ENCODE peak calls at places on chromosomes 1 and 21, in nine cellular contexts. C is tibial nerve, D is uterus, Z is transverse colon, E is heart left ventricle, L is testis, O is ovary, Y is IMR-90, R is stomach. W is an unnamed sample.

GRCh38 chr1:116836099-116836498 is 73.6 kb upstream of the PTGFRN start:
- DNase-seq in C (no peak), D (no peak), Z (no peak), E (no peak), L (no peak), O (no peak), Y (no peak), R (no peak), W (no peak)

GRCh38 chr1:7284839-7285435 is 486.2 kb upstream of the VAMP3 start:
- DNase-seq in C (no peak), D (no peak), Z (no peak), E (no peak), L (no peak), O (no peak), Y (peak; percentile 59), R (no peak), W (no peak)

GRCh38 chr1:89987170-89987819 is 7.6 kb upstream of the ZNF326 start:
- DNase-seq in C (peak; percentile 85), D (peak; percentile 64), Z (peak; percentile 58), E (no peak), L (peak; percentile 79), O (no peak), Y (peak; percentile 80), R (peak; percentile 51), W (no peak)

GRCh38 chr1:20717452-20718342 is at the start of gene KIF17:
- DNase-seq in C (peak; percentile 47), D (peak; percentile 62), Z (peak; percentile 81), E (peak; percentile 90), L (peak; percentile 86), O (peak; percentile 86), Y (peak; percentile 72), R (peak; percentile 87), W (peak; percentile 92)

GRCh38 chr1:62241357-62242131 is 46.9 kb downstream of the L1TD1 start:
- DNase-seq in C (no peak), D (no peak), Z (peak; percentile 17), E (no peak), L (no peak), O (no peak), Y (no peak), R (peak; percentile 46), W (peak; percentile 13)

GRCh38 chr1:178166625-178167024 is 72.7 kb downstream of the RASAL2 start:
- DNase-seq in C (no peak), D (no peak), Z (no peak), E (no peak), L (no peak), O (no peak), Y (no peak), R (no peak), W (no peak)

GRCh38 chr1:50424045-50424939 is 1.0 kb upstream of the DMRTA2 start:
- DNase-seq in C (no peak), D (no peak), Z (no peak), E (no peak), L (no peak), O (no peak), Y (no peak), R (no peak), W (no peak)

GRCh38 chr1:43620956-43621355 is 29.0 kb upstream of the KDM4A start:
- DNase-seq in C (no peak), D (no peak), Z (no peak), E (no peak), L (no peak), O (no peak), Y (no peak), R (no peak), W (peak; percentile 59)

GRCh38 chr1:99680258-99680657 is 34.3 kb downstream of the PALMD start:
- DNase-seq in C (no peak), D (no peak), Z (no peak), E (no peak), L (no peak), O (no peak), Y (peak; percentile 43), R (no peak), W (no peak)

GRCh38 chr1:224503161-224504118 is 68.8 kb upstream of the WDR26 start:
- DNase-seq in C (peak; percentile 66), D (peak; percentile 63), Z (peak; percentile 90), E (peak; percentile 93), L (peak; percentile 95), O (peak; percentile 65), Y (peak; percentile 80), R (peak; percentile 97), W (peak; percentile 88)

GRCh38 chr21:46168238-46168637 is 12.9 kb upstream of the FTCD start:
- DNase-seq in C (no peak), D (peak; percentile 12), Z (no peak), E (peak; percentile 61), L (peak; percentile 9), O (peak; percentile 11), Y (no peak), R (no peak), W (peak; percentile 63)

GRCh38 chr1:31396633-31397351 is 16.2 kb upstream of the SERINC2 start:
- DNase-seq in C (no peak), D (no peak), Z (no peak), E (no peak), L (no peak), O (no peak), Y (peak; percentile 90), R (no peak), W (no peak)

GRCh38 chr1:72845342-72845741 is 563.0 kb upstream of the NEGR1 start:
- DNase-seq in C (no peak), D (no peak), Z (no peak), E (no peak), L (peak; percentile 16), O (no peak), Y (no peak), R (no peak), W (no peak)

GRCh38 chr1:9292361-9293240 is at the start of gene SPSB1:
- DNase-seq in C (peak; percentile 59), D (peak; percentile 79), Z (peak; percentile 88), E (peak; percentile 82), L (peak; percentile 86), O (peak; percentile 83), Y (peak; percentile 78), R (peak; percentile 84), W (peak; percentile 88)
- TF ChIP-seq POLR2A in C (peak; percentile 90), D (peak; percentile 87), Z (peak; percentile 73), E (peak; percentile 89), L (peak; percentile 60), O (peak; percentile 74), Y (peak; percentile 98), R (no peak), W (peak; percentile 87)

DNA sequence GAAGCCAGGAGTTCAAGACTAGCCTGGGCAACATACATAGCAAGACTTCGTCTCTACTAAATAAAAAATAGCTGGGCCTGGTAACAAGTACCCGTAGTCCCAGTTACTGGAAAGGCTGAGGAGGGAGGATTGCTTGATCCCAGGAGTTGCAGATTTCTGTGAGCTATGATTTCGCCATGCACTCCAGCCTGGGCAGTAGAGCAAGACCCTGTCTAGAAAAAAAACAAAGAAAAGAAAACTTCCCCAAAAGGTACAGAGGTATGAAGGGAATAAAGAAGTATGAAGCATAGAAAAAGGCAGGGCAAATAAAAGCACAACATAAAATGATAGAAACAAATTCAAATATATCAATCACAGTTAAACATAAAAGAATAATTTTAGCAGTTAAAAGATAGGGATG is 28.7 kb downstream of the RPRD2 start:
- DNase-seq in C (no peak), D (no peak), Z (no peak), E (no peak), L (no peak), O (no peak), Y (no peak), R (no peak), W (no peak)
- H3K27me3 ChIP-seq in C (no peaks in the 10 kb centered on the region), D (no peaks in the 10 kb centered on the region), Z (no peaks in the 10 kb centered on the region), E (no peaks in the 10 kb centered on the region), L (no peaks in the 10 kb centered on the region), O (no peaks in the 10 kb centered on the region), Y (no peaks in the 10 kb centered on the region), R (no peaks in the 10 kb centered on the region), W (no peaks in the 10 kb centered on the region)

GRCh38 chr1:4268890-4269286 is 368.8 kb upstream of the C1orf174 start:
- DNase-seq in C (no peak), D (no peak), Z (no peak), E (no peak), L (no peak), O (no peak), Y (no peak), R (no peak), W (no peak)
- TF ChIP-seq POLR2A in C (no peak), D (no peak), Z (no peak), E (no peak), L (no peak), O (no peak), Y (no peak), R (no peak), W (no peak)

GRCh38 chr21:33168886-33169285 is 60.9 kb upstream of the IFNAR2 start:
- DNase-seq in C (no peak), D (no peak), Z (no peak), E (no peak), L (no peak), O (no peak), Y (no peak), R (no peak), W (no peak)

GRCh38 chr21:33174756-33175155 is 55.0 kb upstream of the IFNAR2 start:
- DNase-seq in C (no peak), D (no peak), Z (no peak), E (no peak), L (no peak), O (no peak), Y (no peak), R (no peak), W (no peak)

GRCh38 chr21:33171584-33172169 is 58.1 kb upstream of the IFNAR2 start:
- DNase-seq in C (no peak), D (no peak), Z (no peak), E (no peak), L (no peak), O (no peak), Y (no peak), R (no peak), W (no peak)

DNA sequence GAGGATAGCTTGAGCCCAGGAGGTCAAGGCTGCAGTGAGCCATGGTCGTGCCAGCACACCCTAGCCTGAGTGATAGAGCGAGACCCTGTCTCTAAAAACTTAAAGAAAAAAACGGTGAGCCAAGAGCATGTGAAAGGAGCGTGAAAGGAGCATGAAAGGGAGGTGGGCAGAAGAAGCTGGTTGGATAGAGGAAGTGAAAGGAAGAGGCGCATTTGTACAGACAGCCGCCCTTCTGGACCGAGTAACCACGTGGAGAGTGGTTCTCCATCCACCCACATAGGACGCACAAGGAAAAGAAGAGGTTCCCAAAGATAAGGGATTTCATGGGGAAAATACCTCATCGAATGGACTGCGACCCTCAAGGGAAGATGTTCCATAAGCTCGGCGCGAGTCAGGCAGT is 60.4 kb upstream of the IFNAR2 start:
- DNase-seq in C (no peak), D (no peak), Z (no peak), E (no peak), L (no peak), O (no peak), Y (no peak), R (no peak), W (no peak)
- H3K27me3 ChIP-seq in C (no peaks in the 10 kb centered on the region), D (no peaks in the 10 kb centered on the region), Z (peaks cover 38% of the 10 kb centered on the region), E (peaks cover 14% of the 10 kb centered on the region), L (no peaks in the 10 kb centered on the region), O (no peaks in the 10 kb centered on the region), Y (peaks cover 19% of the 10 kb centered on the region), R (peaks cover 3% of the 10 kb centered on the region), W (no peaks in the 10 kb centered on the region)